ENCODE peak calls at places on chromosomes 5 and 9, in five cellular contexts. F is HCT116, X is K562, J is GM12878, Q is HepG2. S is an unnamed sample.

GRCh38 chr9:8750639-8751041 is 951.1 kb upstream of the DMAC1 start:
- DNase-seq in F (no peak), X (no peak), J (no peak), Q (no peak), S (peak)

GRCh38 chr9:132154925-132155324 is 6.9 kb upstream of the NTNG2 start:
- DNase-seq in F (no peak), X (no peak), J (no peak), Q (no peak), S (peak)

GRCh38 chr9:136409557-136410455 is 608 bp downstream of the ENTR1 start:
- DNase-seq in F (no peak), X (no peak), J (no peak), Q (peak), S (peak)

GRCh38 chr9:34431661-34432060 is 26.7 kb downstream of the FAM219A start:
- DNase-seq in F (no peak), X (no peak), J (no peak), Q (no peak), S (peak)

GRCh38 chr5:141605523-141606277 is 13.1 kb downstream of the DIAPH1 start:
- DNase-seq in F (no peak), X (peak), J (peak), Q (no peak), S (no peak)

GRCh38 chr5:13316191-13316590 is 628.3 kb downstream of the DNAH5 start:
- DNase-seq in F (no peak), X (no peak), J (no peak), Q (no peak), S (no peak)

GRCh38 chr9:33293782-33294181 is 3.5 kb downstream of the NFX1 start:
- DNase-seq in F (no peak), X (no peak), J (no peak), Q (peak), S (no peak)

GRCh38 chr9:83047839-83048775 is 14.8 kb downstream of the RASEF start:
- DNase-seq in F (no peak), X (no peak), J (no peak), Q (no peak), S (no peak)

GRCh38 chr9:108017671-108018070 is 528.1 kb upstream of the KLF4 start:
- DNase-seq in F (no peak), X (no peak), J (no peak), Q (no peak), S (no peak)

GRCh38 chr9:124297553-124297905 is 39.8 kb downstream of the NEK6 start:
- DNase-seq in F (peak), X (no peak), J (no peak), Q (peak), S (no peak)

GRCh38 chr5:6723122-6723885 is 10.1 kb downstream of the TENT4A start:
- DNase-seq in F (no peak), X (no peak), J (no peak), Q (no peak), S (no peak)

GRCh38 chr5:76807296-76807695 is 11.5 kb upstream of the F2RL1 start:
- DNase-seq in F (no peak), X (no peak), J (no peak), Q (peak), S (no peak)

GRCh38 chr5:107444327-107444726 is 226.4 kb downstream of the EFNA5 start:
- DNase-seq in F (no peak), X (no peak), J (no peak), Q (no peak), S (no peak)

GRCh38 chr5:39376293-39376714 is 12.0 kb upstream of the C9 start:
- DNase-seq in F (peak), X (peak), J (no peak), Q (peak), S (peak)

GRCh38 chr5:80935811-80936385 is 24.3 kb upstream of the RASGRF2 start:
- DNase-seq in F (no peak), X (no peak), J (no peak), Q (peak), S (no peak)

GRCh38 chr5:56757077-56757476 is 58.3 kb upstream of the MAP3K1 start:
- DNase-seq in F (no peak), X (no peak), J (no peak), Q (no peak), S (no peak)

GRCh38 chr9:130074391-130075115 is 20.8 kb downstream of the GPR107 start:
- DNase-seq in F (no peak), X (no peak), J (no peak), Q (no peak), S (no peak)

GRCh38 chr5:107869459-107870115 is 198.8 kb upstream of the EFNA5 start:
- DNase-seq in F (peak), X (no peak), J (no peak), Q (no peak), S (no peak)

GRCh38 chr5:110040178-110040577 is 350.5 kb downstream of the MAN2A1 start:
- DNase-seq in F (no peak), X (no peak), J (no peak), Q (peak), S (no peak)

GRCh38 chr9:131736440-131736839 is 3.4 kb downstream of the RAPGEF1 start:
- DNase-seq in F (no peak), X (no peak), J (no peak), Q (no peak), S (no peak)

GRCh38 chr9:503331-503730 is 288.7 kb downstream of the DOCK8 start:
- DNase-seq in F (no peak), X (no peak), J (no peak), Q (no peak), S (no peak)

GRCh38 chr9:105073147-105073546 is 145.2 kb upstream of the ABCA1 start:
- DNase-seq in F (no peak), X (no peak), J (no peak), Q (no peak), S (no peak)

GRCh38 chr9:126106404-126106803 is 220.2 kb upstream of the MVB12B start:
- DNase-seq in F (no peak), X (no peak), J (no peak), Q (no peak), S (no peak)
- H3K4me2 ChIP-seq in F (no peak), X (no peak), J (no peak), Q (no peak), S (no peak)

GRCh38 chr5:94361161-94361560 is 257.2 kb downstream of the KIAA0825 start:
- DNase-seq in F (no peak), X (no peak), J (no peak), Q (no peak), S (peak)
- TF ChIP-seq ZBTB33 in F (no peak), X (no peak), J (no peak), Q (no peak), S (no peak)

GRCh38 chr5:173835662-173836061 is 52.5 kb upstream of the CPEB4 start:
- DNase-seq in F (no peak), X (no peak), J (no peak), Q (no peak), S (no peak)

GRCh38 chr5:173835131-173835530 is 53.0 kb upstream of the CPEB4 start:
- DNase-seq in F (no peak), X (no peak), J (no peak), Q (no peak), S (no peak)

GRCh38 chr5:173832386-173832785 is 55.8 kb upstream of the CPEB4 start:
- DNase-seq in F (no peak), X (no peak), J (peak), Q (no peak), S (no peak)

GRCh38 chr5:173833200-173833599 is 54.9 kb upstream of the CPEB4 start:
- DNase-seq in F (no peak), X (no peak), J (no peak), Q (no peak), S (no peak)

DNA sequence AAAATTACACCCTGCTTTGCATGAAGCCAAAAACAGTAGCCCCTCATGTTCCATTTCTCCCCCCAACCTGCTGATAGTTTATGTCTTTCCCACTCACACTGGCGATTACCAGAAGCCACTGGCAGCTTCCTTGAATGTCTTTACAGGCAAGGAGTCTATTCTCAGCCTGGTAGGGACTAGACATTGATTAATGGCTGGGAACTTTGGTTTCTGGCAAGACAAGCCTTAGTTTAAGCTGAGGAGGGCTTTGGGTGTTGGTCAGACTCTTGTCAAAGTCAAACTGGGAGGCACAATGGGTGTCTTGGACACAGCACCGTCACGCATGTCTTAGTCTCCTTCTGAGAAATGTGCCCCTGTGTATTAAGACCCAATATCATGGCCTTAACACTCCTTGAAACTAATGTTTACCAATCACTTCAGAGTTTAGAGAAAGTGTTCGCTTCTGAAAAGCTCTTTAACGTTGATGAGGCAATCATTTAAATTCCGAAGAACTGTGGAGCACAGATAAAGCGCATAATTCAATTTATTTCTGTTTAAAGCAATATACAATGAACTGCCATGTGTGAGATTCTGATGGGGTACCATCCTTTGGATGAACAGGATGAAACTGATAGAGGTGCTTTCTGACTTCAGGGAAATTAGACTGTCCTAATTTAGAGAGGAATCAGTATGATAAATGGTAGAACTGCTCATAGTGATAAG is 53.9 kb upstream of the CPEB4 start:
- DNase-seq in F (no peak), X (no peak), J (no peak), Q (no peak), S (no peak)
- H3K4me2 ChIP-seq in F (no peak), X (peak), J (no peak), Q (no peak), S (no peak)

GRCh38 chr5:584846-585245 is 27.3 kb upstream of the CEP72 start:
- DNase-seq in F (no peak), X (no peak), J (no peak), Q (no peak), S (no peak)
- TF ChIP-seq ZBTB33 in F (no peak), X (no peak), J (no peak), Q (no peak), S (no peak)

S was measured in SK-N-SH.